ENCODE peak calls at places on chromosomes 13 and 19, in four cellular contexts. T is CD4-positive, alpha-beta memory T cell; V is fibroblast of mammary gland; Z is naive thymus-derived CD4-positive, alpha-beta T cell. O is an unnamed sample.

GRCh38 chr13:70432276-70432805 is 324.1 kb upstream of the KLHL1 start:
- DNase-seq in Z (no peak), T (no peak), V (no peak), O (no peak)

GRCh38 chr13:24911135-24911524 is 147.2 kb downstream of the RNF17 start:
- DNase-seq in V (peak), Z (no peak), T (no peak), O (no peak)

GRCh38 chr13:112971288-112971643 is 2.3 kb downstream of the MCF2L start:
- DNase-seq in V (no peak), T (no peak), Z (no peak), O (no peak)

GRCh38 chr19:18279266-18279515 is 2.2 kb downstream of the JUND start:
- DNase-seq in V (no peak), Z (no peak), T (no peak), O (no peak)

GRCh38 chr13:43786766-43787517 is at the start of gene ENOX1:
- DNase-seq in V (peak), T (peak), Z (peak), O (no peak)

GRCh38 chr13:85413664-85414063 is 385.6 kb downstream of the SLITRK6 start:
- DNase-seq in V (no peak), Z (no peak), T (no peak), O (no peak)

GRCh38 chr19:15584095-15584494 is 30.9 kb upstream of the CYP4F8 start:
- DNase-seq in V (no peak), Z (no peak), T (no peak), O (no peak)

GRCh38 chr13:51355217-51355616 is 15.7 kb downstream of the SERPINE3 start:
- DNase-seq in T (no peak), Z (no peak), V (no peak), O (no peak)

GRCh38 chr13:46751811-46752635 is 44.9 kb downstream of the ESD start:
- DNase-seq in T (peak), Z (peak), V (peak), O (peak)

GRCh38 chr19:3458595-3459284 is 21.6 kb downstream of the SMIM24 start:
- DNase-seq in V (no peak), T (no peak), Z (no peak), O (no peak)

GRCh38 chr19:56252699-56253422 is 19.7 kb upstream of the EDDM13 start:
- DNase-seq in Z (peak), T (peak), V (peak), O (peak)

GRCh38 chr19:4660181-4660791 is 9.9 kb downstream of the MYDGF start:
- DNase-seq in Z (no peak), V (no peak), T (no peak), O (peak)

GRCh38 chr13:42539670-42540069 is 34.3 kb upstream of the TNFSF11 start:
- DNase-seq in T (no peak), Z (no peak), V (peak), O (no peak)

GRCh38 chr13:112642061-112642460 is 47.8 kb upstream of the ATP11A start:
- DNase-seq in T (no peak), V (no peak), Z (no peak), O (no peak)

GRCh38 chr19:574658-575526 is 2.5 kb downstream of the BSG start:
- DNase-seq in V (peak), T (no peak), Z (no peak), O (no peak)

GRCh38 chr19:49639401-49640112 is 386 bp downstream of the RRAS start:
- DNase-seq in V (no peak), Z (peak), T (no peak), O (no peak)

GRCh38 chr19:49636230-49636932 is 3.6 kb downstream of the RRAS start:
- DNase-seq in V (no peak), Z (no peak), T (no peak), O (no peak)

GRCh38 chr19:49635530-49636229 is 4.3 kb downstream of the RRAS start:
- DNase-seq in Z (no peak), V (peak), T (no peak), O (no peak)

GRCh38 chr19:49638360-49638759 is 1.6 kb downstream of the RRAS start:
- DNase-seq in Z (no peak), T (no peak), V (peak), O (no peak)

GRCh38 chr19:49637865-49638350 is 2.0 kb downstream of the RRAS start:
- DNase-seq in T (no peak), V (peak), Z (no peak), O (no peak)
- H3K4me3 ChIP-seq in T (no peak), V (peak), Z (no peak), O (no peak)

DNA sequence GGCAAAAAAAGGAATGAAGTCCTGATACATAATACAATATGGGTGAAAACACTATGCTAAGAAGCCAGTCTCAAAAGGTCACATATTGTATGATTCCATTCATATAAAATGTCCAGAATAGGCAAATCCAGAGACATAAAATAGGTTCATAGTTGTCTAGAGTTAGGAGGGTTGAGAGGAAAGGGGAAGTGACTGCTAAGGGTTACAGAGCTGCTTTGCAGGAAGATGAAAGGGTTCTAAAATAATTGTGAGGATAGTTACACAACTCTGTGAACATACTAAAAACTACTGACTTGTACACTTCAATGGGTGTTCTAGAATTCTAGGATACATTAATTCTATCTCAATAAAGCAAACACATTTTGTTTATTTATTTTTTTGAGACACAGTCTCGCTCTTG is 25.7 kb downstream of the CAB39L start:
- DNase-seq in Z (no peak), V (no peak), T (no peak), O (no peak)
- H3K4me3 ChIP-seq in Z (no peak), V (no peak), T (no peak), O (no peak)

DNA sequence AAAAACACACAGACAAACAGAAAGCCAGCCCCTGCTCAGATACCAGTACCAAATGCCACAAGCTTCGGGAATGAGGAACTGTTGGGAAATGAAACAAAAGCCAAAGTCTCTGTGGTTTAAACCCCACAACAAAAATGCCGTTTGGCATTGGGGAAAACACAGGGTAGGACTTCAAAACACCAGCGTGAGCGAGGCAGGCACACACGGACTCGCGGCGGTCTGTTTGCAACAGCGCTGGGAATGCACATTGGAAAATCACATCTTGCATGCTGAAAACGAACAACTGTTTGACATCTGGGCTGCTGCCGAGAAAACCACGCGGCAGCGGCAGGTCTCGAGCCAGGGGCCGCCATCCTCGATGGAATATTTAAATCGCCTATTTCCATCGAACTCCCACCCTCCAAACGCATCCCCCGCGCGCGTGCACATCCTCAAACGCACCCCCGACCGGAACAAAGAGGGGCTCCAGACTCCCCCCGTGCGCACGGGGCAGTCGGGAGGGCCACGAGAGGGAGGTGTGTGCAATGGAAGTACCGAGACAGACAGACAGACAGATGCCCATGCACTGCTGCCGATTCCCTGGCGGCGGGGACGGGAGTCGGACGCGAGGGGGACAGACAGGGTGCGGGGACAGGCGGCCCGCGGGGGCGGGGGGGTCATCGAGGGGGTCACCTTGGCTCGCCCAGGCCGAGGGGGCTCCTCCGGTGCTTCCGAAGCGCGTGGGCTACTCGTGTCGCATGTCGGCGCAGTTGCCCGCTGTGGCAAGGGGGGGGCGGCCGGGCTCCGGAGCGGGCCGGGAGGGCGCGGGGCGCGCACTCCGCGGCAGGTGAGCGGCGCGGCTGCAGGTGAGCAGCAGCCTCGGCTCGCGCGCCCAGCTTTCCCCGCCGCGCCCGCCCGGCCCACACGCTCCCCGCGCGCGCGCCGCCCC is at the start of gene GPR12:
- DNase-seq in T (no peak), V (no peak), Z (no peak), O (no peak)
- H3K4me3 ChIP-seq in T (no peak), V (no peak), Z (no peak), O (no peak)

GRCh38 chr19:38252935-38253691 is 3.1 kb downstream of the PPP1R14A start:
- DNase-seq in T (no peak), Z (no peak), V (no peak), O (no peak)
- H3K4me3 ChIP-seq in T (no peak), Z (no peak), V (no peak), O (no peak)

GRCh38 chr13:31044658-31045620 is 112.5 kb downstream of the TEX26 start:
- DNase-seq in T (peak), V (no peak), Z (no peak), O (no peak)

GRCh38 chr13:31045621-31046081 is 113.2 kb downstream of the TEX26 start:
- DNase-seq in V (peak), Z (no peak), T (peak), O (peak)

GRCh38 chr13:31049083-31049482 is 112.6 kb downstream of the HSPH1 start:
- DNase-seq in V (no peak), Z (no peak), T (no peak), O (no peak)

GRCh38 chr13:31048521-31048920 is 113.2 kb downstream of the HSPH1 start:
- DNase-seq in T (no peak), Z (no peak), V (no peak), O (no peak)

GRCh38 chr13:31046711-31047279 is 114.3 kb downstream of the TEX26 start:
- DNase-seq in V (peak), T (no peak), Z (no peak), O (no peak)
- H3K4me3 ChIP-seq in V (no peak), T (no peak), Z (no peak), O (no peak)

DNA sequence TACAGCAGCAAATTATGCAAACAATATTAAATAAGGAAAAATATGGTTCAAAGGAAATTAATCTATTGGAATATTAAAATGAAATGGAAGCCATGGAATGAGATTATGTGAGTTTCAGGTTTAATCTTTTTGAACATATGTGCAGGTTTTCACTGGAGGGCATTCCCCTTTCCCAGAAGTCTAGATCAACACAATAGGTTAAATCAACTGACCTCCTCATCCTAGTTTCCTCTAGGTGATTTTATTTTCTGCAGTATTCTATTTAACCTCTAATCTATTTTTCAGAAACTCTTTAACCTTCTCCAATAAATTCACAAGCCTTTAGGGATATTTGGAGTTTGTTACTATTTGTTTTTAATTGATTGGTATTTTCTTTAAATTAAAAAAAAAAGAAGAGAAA is 2657.6 kb upstream of the PCDH20 start:
- DNase-seq in V (no peak), Z (no peak), T (no peak), O (no peak)
- H3K4me3 ChIP-seq in V (no peak), Z (no peak), T (no peak), O (no peak)

GRCh38 chr13:73741111-73741510 is 393.1 kb downstream of the KLF12 start:
- DNase-seq in Z (no peak), V (peak), T (no peak), O (no peak)

GRCh38 chr13:73740681-73741080 is 393.5 kb downstream of the KLF12 start:
- DNase-seq in Z (no peak), V (peak), T (no peak), O (no peak)

GRCh38 chr13:73738626-73739025 is 395.6 kb downstream of the KLF12 start:
- DNase-seq in T (no peak), V (peak), Z (no peak), O (no peak)

GRCh38 chr13:73745190-73745589 is 389.0 kb downstream of the KLF12 start:
- DNase-seq in T (no peak), V (no peak), Z (no peak), O (no peak)

GRCh38 chr13:73741742-73742141 is 392.5 kb downstream of the KLF12 start:
- DNase-seq in Z (no peak), T (no peak), V (no peak), O (no peak)
- H3K4me3 ChIP-seq in Z (no peak), T (no peak), V (no peak), O (no peak)

GRCh38 chr19:12778905-12779161 is 3.5 kb upstream of the HOOK2 start:
- DNase-seq in T (no peak), V (no peak), Z (no peak), O (no peak)
- H3K4me3 ChIP-seq in T (no peak), V (peak), Z (no peak), O (peak)